ENCODE peak calls at places on chromosome 21, in four cellular contexts. H is AG09309, R is kidney tubule cell, P is PC-3. E is an unnamed sample.

GRCh38 chr21:17921579-17922530 is 102.7 kb upstream of the C21orf91 start:
- DNase-seq in H (peak; percentile 44), R (peak; percentile 63), P (peak; percentile 85), E (no peak)

GRCh38 chr21:46322351-46323226 is 1.1 kb downstream of the C21orf58 start:
- DNase-seq in H (no peak), R (peak; percentile 58), P (peak; percentile 32), E (no peak)

GRCh38 chr21:25895565-25896205 is 160.9 kb downstream of the GABPA start:
- DNase-seq in H (peak; percentile 4), R (no peak), P (peak; percentile 53), E (no peak)

GRCh38 chr21:45043541-45044020 is 30.8 kb upstream of the ADARB1 start:
- DNase-seq in H (no peak), P (no peak), R (no peak), E (no peak)

GRCh38 chr21:41656946-41657525 is 109.8 kb downstream of the RIPK4 start:
- DNase-seq in R (no peak), H (no peak), P (peak; percentile 19), E (no peak)

GRCh38 chr21:46426313-46427046 is 32.2 kb upstream of the DIP2A start:
- DNase-seq in R (no peak), P (no peak), H (no peak), E (no peak)

GRCh38 chr21:43590220-43590619 is 69.1 kb downstream of the HSF2BP start:
- DNase-seq in P (no peak), H (no peak), R (no peak), E (no peak)

GRCh38 chr21:35575280-35575915 is 484.9 kb downstream of the SETD4 start:
- DNase-seq in R (peak; percentile 49), P (no peak), H (peak; percentile 52), E (no peak)

GRCh38 chr21:29308456-29308783 is 9.7 kb downstream of the BACH1 start:
- DNase-seq in P (no peak), R (no peak), H (no peak), E (no peak)

GRCh38 chr21:45018131-45019075 is 56.0 kb upstream of the ADARB1 start:
- DNase-seq in R (no peak), H (no peak), P (no peak), E (peak; percentile 50)

GRCh38 chr21:20639026-20639425 is 359.2 kb upstream of the NCAM2 start:
- DNase-seq in R (no peak), P (peak; percentile 45), H (no peak), E (no peak)

GRCh38 chr21:45451771-45452182 is 46.8 kb downstream of the COL18A1 start:
- DNase-seq in P (no peak), H (no peak), R (no peak), E (peak; percentile 18)

GRCh38 chr21:44391345-44392091 is 38.1 kb downstream of the TRPM2 start:
- DNase-seq in P (no peak), R (no peak), H (no peak), E (peak; percentile 59)

GRCh38 chr21:45877821-45878469 is 103.6 kb upstream of the COL6A1 start:
- DNase-seq in R (no peak), P (no peak), H (no peak), E (peak; percentile 9)

GRCh38 chr21:38830667-38831525 is 25.2 kb downstream of the ETS2 start:
- DNase-seq in R (no peak), P (no peak), H (no peak), E (no peak)

GRCh38 chr21:15624646-15625045 is 105.1 kb upstream of the USP25 start:
- DNase-seq in H (no peak), R (no peak), P (no peak), E (no peak)

GRCh38 chr21:45306832-45307571 is 19.3 kb upstream of the POFUT2 start:
- DNase-seq in H (no peak), R (peak; percentile 59), P (no peak), E (peak; percentile 90)